ENCODE peak calls at places on chromosomes 12 and 14, in nine cellular contexts. S is GM23338, P is heart right ventricle, R is sigmoid colon, Z is Panc1, Q is heart left ventricle, B is Peyer's patch, A is ovary, U is psoas muscle. C is an unnamed sample.

GRCh38 chr12:2084553-2085296 is 31.9 kb downstream of the CACNA1C start:
- DNase-seq in S (no peak), P (peak), R (no peak), Z (no peak), Q (peak), B (no peak), A (no peak), U (no peak), C (peak)

GRCh38 chr12:62191747-62192485 is 68.3 kb upstream of the USP15 start:
- DNase-seq in S (peak), P (no peak), R (peak), Z (no peak), Q (peak), B (no peak), A (peak), U (peak), C (no peak)

GRCh38 chr14:88599761-88600439 is 37.1 kb downstream of the ZC3H14 start:
- DNase-seq in S (no peak), P (no peak), R (no peak), Z (no peak), Q (no peak), B (no peak), A (no peak), U (no peak), C (no peak)

GRCh38 chr12:115088995-115089841 is 405.2 kb upstream of the TBX3 start:
- DNase-seq in S (no peak), P (no peak), R (no peak), Z (no peak), Q (no peak), B (no peak), A (no peak), U (no peak), C (no peak)

GRCh38 chr12:92927436-92928116 is 1.5 kb downstream of the EEA1 start:
- DNase-seq in S (peak), P (no peak), R (no peak), Z (no peak), Q (no peak), B (no peak), A (no peak), U (no peak), C (no peak)

GRCh38 chr12:81205394-81205793 is 127.5 kb downstream of the ACSS3 start:
- DNase-seq in S (no peak), P (no peak), R (no peak), Z (no peak), Q (no peak), B (no peak), A (no peak), U (no peak), C (no peak)

GRCh38 chr12:109088818-109089217 is 4.5 kb downstream of the ALKBH2 start:
- DNase-seq in S (no peak), P (no peak), R (no peak), Z (no peak), Q (no peak), B (no peak), A (no peak), U (no peak), C (no peak)

GRCh38 chr12:28583771-28584261 is 393.6 kb downstream of the CCDC91 start:
- DNase-seq in S (peak), P (no peak), R (no peak), Z (no peak), Q (no peak), B (no peak), A (no peak), U (no peak), C (no peak)

GRCh38 chr12:99455350-99456037 is 192.1 kb upstream of the GARIN6 start:
- DNase-seq in S (peak), P (no peak), R (no peak), Z (no peak), Q (no peak), B (no peak), A (no peak), U (no peak), C (no peak)

GRCh38 chr14:90381999-90382451 is 14.8 kb upstream of the CALM1 start:
- DNase-seq in S (peak), P (peak), R (peak), Z (no peak), Q (peak), B (peak), A (peak), U (peak), C (no peak)

GRCh38 chr12:13103391-13104033 is at the start of gene GSG1:
- DNase-seq in S (no peak), P (no peak), R (no peak), Z (no peak), Q (no peak), B (no peak), A (no peak), U (no peak), C (no peak)

GRCh38 chr12:1972856-1973317 is 31.4 kb downstream of the DCP1B start:
- DNase-seq in S (no peak), P (peak), R (peak), Z (no peak), Q (peak), B (no peak), A (no peak), U (no peak), C (peak)

GRCh38 chr14:104263671-104264358 is 125.4 kb downstream of the KIF26A start:
- DNase-seq in S (no peak), P (no peak), R (no peak), Z (no peak), Q (no peak), B (no peak), A (peak), U (no peak), C (peak)

GRCh38 chr14:20327005-20327869 is 5.8 kb downstream of the CCNB1IP1 start:
- DNase-seq in S (peak), P (peak), R (no peak), Z (peak), Q (no peak), B (no peak), A (no peak), U (no peak), C (no peak)

GRCh38 chr14:20191396-20191795 is 700 bp downstream of the OR11G2 start:
- DNase-seq in S (no peak), P (no peak), R (no peak), Z (no peak), Q (no peak), B (no peak), A (no peak), U (no peak), C (no peak)

GRCh38 chr12:30201301-30202160 is 417.8 kb upstream of the TMTC1 start:
- DNase-seq in S (peak), P (no peak), R (no peak), Z (no peak), Q (no peak), B (no peak), A (no peak), U (peak), C (no peak)

GRCh38 chr12:133080051-133080618 is 588 bp upstream of the ZNF140 start:
- DNase-seq in S (peak), P (peak), R (peak), Z (peak), Q (peak), B (peak), A (peak), U (peak), C (peak)

GRCh38 chr12:7107181-7108041 is 1.6 kb downstream of the C1RL start:
- DNase-seq in S (no peak), P (no peak), R (peak), Z (no peak), Q (no peak), B (no peak), A (no peak), U (no peak), C (no peak)

GRCh38 chr12:70305794-70306193 is 60.3 kb upstream of the KCNMB4 start:
- DNase-seq in S (no peak), P (no peak), R (no peak), Z (no peak), Q (no peak), B (no peak), A (no peak), U (no peak), C (no peak)

GRCh38 chr12:49332891-49333371 is 4.1 kb downstream of the C1QL4 start:
- DNase-seq in S (peak), P (no peak), R (peak), Z (no peak), Q (no peak), B (no peak), A (no peak), U (no peak), C (no peak)

GRCh38 chr12:49330631-49331359 is 6.2 kb downstream of the C1QL4 start:
- DNase-seq in S (no peak), P (no peak), R (peak), Z (no peak), Q (no peak), B (no peak), A (no peak), U (no peak), C (no peak)

GRCh38 chr12:49334226-49334625 is 2.8 kb downstream of the C1QL4 start:
- DNase-seq in S (no peak), P (no peak), R (peak), Z (no peak), Q (no peak), B (no peak), A (no peak), U (no peak), C (no peak)

GRCh38 chr12:49331360-49332222 is 5.4 kb downstream of the C1QL4 start:
- DNase-seq in S (peak), P (peak), R (peak), Z (no peak), Q (peak), B (no peak), A (peak), U (peak), C (peak)

DNA sequence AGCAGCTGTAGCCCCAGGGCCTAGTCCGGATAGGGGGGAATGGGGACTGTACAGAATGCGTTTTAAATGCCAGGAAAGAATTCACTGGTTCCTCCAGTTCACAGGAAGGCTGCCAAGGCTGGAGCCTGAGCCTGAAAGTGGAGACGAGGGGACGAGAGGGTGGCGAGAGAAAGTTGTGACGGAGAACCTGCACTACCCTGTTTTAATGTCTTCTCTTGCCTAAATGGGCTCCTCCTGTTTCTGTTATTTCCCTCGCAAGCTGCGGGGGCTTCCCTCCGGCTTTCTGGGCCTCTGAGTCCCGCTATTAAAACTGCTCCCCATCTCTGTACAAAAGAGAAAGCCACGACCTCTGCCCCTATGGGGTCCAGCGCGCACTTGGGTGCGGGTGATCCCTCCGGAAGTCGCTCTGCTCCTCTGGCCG is 4.5 kb downstream of the C1QL4 start:
- DNase-seq in S (peak), P (no peak), R (peak), Z (no peak), Q (no peak), B (no peak), A (no peak), U (no peak), C (peak)
- H3K27ac ChIP-seq in S (no peak), P (no peak), R (no peak), Z (no peak), Q (no peak), B (no peak), A (no peak), U (no peak), C (no peak)

DNA sequence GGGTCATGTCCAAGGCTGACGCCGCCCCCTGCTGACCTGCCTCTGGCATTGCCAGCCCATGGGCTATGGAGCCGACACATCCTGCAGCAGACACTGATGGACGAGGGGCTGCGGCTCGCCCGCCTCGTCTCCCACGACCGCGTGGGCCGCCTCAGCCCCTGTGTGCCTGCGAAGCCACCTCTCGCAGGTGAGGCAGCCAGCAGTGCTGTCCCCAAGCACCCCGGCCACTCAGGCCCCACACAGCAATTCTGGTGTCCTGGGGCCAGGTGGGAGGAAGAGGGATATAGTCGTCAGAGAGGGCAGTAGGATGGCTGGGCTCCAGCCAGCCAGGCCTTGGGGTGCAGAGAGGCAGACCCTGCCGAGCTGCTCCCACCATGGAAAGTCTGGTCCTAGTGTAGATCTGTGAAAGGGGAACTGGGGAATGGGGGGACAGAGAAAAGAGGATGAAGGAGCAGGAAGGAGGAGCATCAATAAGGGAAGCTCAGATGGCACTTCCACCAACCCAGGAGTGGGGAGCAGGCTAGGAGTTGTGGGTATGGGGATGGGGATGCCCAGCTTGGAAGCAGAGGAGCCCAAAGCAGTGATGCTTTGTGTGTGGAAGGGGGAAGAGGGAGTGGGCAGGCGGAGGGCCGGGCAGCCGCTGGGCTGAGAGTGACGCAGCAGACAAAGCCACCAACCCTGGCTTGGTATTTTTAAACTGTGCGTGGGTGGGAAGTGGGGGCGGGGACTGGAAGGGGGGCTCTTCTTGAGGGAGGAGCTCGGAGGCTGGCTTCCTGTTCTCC is 4.7 kb downstream of the NAB2 start:
- DNase-seq in S (peak), P (peak), R (peak), Z (no peak), Q (peak), B (peak), A (peak), U (peak), C (peak)
- TF ChIP-seq CTCF in S (peak), P (peak), R (peak), Z (peak), Q (peak), B (peak), A (no peak), U (peak), C (no peak)

DNA sequence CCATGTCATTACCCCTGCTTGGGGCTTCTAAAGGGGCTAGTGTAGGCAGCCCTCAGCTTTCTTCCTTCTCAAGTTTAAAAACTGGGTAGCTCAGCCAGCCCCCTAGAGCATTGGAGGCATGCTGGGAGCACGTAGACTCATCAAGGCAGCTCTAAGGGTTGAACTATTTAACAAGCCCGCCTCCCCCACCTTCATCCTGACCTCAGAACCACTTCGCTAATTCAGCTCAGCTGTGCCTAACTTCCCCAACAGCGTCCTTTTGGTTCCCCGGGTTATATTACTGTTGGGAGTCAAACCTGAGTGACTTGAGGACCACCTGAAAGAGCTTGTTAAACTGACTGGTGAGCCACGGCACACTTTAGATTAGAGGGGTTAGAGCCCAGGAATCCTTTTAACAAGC is 30.1 kb downstream of the MAX start:
- DNase-seq in S (no peak), P (no peak), R (no peak), Z (no peak), Q (no peak), B (no peak), A (no peak), U (no peak), C (no peak)
- H3K27ac ChIP-seq in S (no peak), P (peak), R (no peak), Z (no peak), Q (peak), B (peak), A (no peak), U (peak), C (no peak)

GRCh38 chr12:107564946-107565345 is 120.7 kb upstream of the PWP1 start:
- DNase-seq in S (peak), P (no peak), R (no peak), Z (no peak), Q (no peak), B (no peak), A (no peak), U (no peak), C (no peak)
- TF ChIP-seq CTCF in S (peak), P (peak), R (no peak), Z (peak), Q (no peak), B (peak), A (no peak), U (no peak), C (no peak)

GRCh38 chr12:65878540-65878939 is 54.3 kb downstream of the HMGA2 start:
- DNase-seq in S (peak), P (no peak), R (no peak), Z (no peak), Q (no peak), B (no peak), A (no peak), U (no peak), C (no peak)
- H3K27ac ChIP-seq in S (no peak), P (no peak), R (no peak), Z (peak), Q (no peak), B (no peak), A (no peak), U (no peak), C (no peak)

DNA sequence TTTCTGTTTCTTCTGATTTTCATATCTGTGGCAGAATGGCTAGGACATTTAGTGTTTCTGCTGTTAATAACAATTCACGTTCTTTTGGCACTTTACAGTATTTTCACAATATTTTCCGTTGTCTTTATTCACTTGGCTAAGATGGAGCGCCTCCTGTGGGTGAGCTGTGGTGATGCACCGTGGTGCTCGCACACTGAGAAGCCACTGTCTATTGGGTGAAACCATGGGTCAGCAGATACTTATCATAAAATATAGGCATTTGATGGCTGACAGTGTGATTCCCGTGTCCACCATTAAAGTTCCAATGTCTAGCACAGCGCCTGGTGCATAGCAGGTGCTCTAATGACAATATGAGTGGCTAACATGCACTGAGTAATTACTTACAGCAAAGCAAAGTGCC is 141.8 kb downstream of the VRK1 start:
- DNase-seq in S (peak), P (no peak), R (no peak), Z (no peak), Q (no peak), B (no peak), A (no peak), U (no peak), C (no peak)
- TF ChIP-seq CTCF in S (peak), P (peak), R (no peak), Z (no peak), Q (no peak), B (no peak), A (no peak), U (no peak), C (no peak)

DNA sequence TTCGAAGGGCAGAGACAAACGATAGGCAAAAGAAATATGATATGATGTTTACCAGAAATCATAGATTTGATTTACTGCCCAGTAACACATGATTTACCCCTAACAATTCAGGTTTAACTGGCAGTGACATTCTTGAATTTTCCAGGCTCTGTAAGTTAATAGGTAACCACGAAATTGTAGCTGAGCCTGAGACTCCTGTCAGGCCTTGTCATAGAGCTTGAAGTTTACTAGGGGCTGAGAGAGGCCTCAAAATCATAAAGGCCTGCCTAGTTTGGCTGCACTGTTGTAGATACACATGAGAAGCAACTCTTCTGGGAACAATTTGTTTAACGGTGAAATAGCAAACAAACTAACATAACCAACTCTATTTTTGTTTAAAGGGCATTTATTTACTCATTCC is 3.3 kb downstream of the ERP27 start:
- DNase-seq in S (no peak), P (no peak), R (no peak), Z (no peak), Q (no peak), B (no peak), A (no peak), U (no peak), C (no peak)
- H3K27ac ChIP-seq in S (no peak), P (no peak), R (no peak), Z (no peak), Q (no peak), B (no peak), A (no peak), U (no peak), C (no peak)

GRCh38 chr12:56377310-56377988 is 14.8 kb upstream of the APOF start:
- DNase-seq in S (peak), P (no peak), R (no peak), Z (no peak), Q (no peak), B (no peak), A (no peak), U (no peak), C (no peak)
- TF ChIP-seq CTCF in S (peak), P (no peak), R (no peak), Z (no peak), Q (no peak), B (no peak), A (no peak), U (no peak), C (no peak)